ENCODE peak calls at places on chromosomes 6 and 20, in eight cellular contexts. One of them, this sample, is unnamed.

GRCh38 chr6:27863962-27864905 is 48.0 kb downstream of the OR2B2 start:
- DNase-seq in adrenal gland: peak
- DNase-seq in H1: no peak
- DNase-seq in GM20000: no peak
- DNase-seq in heart right ventricle: no peak
- DNase-seq in foreskin fibroblast: no peak
- DNase-seq in AG09309: no peak
- DNase-seq in esophagus squamous epithelium: no peak
- DNase-seq in this sample: peak

GRCh38 chr6:100549406-100550167 is 84.9 kb upstream of the SIM1 start:
- DNase-seq in adrenal gland: no peak
- DNase-seq in H1: no peak
- DNase-seq in GM20000: no peak
- DNase-seq in heart right ventricle: no peak
- DNase-seq in foreskin fibroblast: peak
- DNase-seq in AG09309: peak
- DNase-seq in esophagus squamous epithelium: no peak
- DNase-seq in this sample: no peak

GRCh38 chr20:46575794-46576495 is 25.5 kb upstream of the OCSTAMP start:
- DNase-seq in adrenal gland: no peak
- DNase-seq in H1: no peak
- DNase-seq in GM20000: no peak
- DNase-seq in heart right ventricle: no peak
- DNase-seq in foreskin fibroblast: no peak
- DNase-seq in AG09309: no peak
- DNase-seq in esophagus squamous epithelium: no peak
- DNase-seq in this sample: peak

GRCh38 chr6:53067307-53067706 is 2.1 kb downstream of the FBXO9 start:
- DNase-seq in adrenal gland: no peak
- DNase-seq in H1: no peak
- DNase-seq in GM20000: no peak
- DNase-seq in heart right ventricle: no peak
- DNase-seq in foreskin fibroblast: no peak
- DNase-seq in AG09309: no peak
- DNase-seq in esophagus squamous epithelium: no peak
- DNase-seq in this sample: no peak

GRCh38 chr20:15163632-15164031 is 826.2 kb upstream of the FLRT3 start:
- DNase-seq in adrenal gland: no peak
- DNase-seq in H1: no peak
- DNase-seq in GM20000: no peak
- DNase-seq in heart right ventricle: no peak
- DNase-seq in foreskin fibroblast: no peak
- DNase-seq in AG09309: no peak
- DNase-seq in esophagus squamous epithelium: no peak
- DNase-seq in this sample: no peak

GRCh38 chr20:43492101-43492500 is 15.4 kb upstream of the L3MBTL1 start:
- DNase-seq in adrenal gland: no peak
- DNase-seq in H1: no peak
- DNase-seq in GM20000: peak
- DNase-seq in heart right ventricle: no peak
- DNase-seq in foreskin fibroblast: no peak
- DNase-seq in AG09309: no peak
- DNase-seq in esophagus squamous epithelium: no peak
- DNase-seq in this sample: no peak

GRCh38 chr20:53215166-53215565 is 243.0 kb downstream of the TSHZ2 start:
- DNase-seq in adrenal gland: no peak
- DNase-seq in H1: no peak
- DNase-seq in GM20000: no peak
- DNase-seq in heart right ventricle: no peak
- DNase-seq in foreskin fibroblast: no peak
- DNase-seq in AG09309: no peak
- DNase-seq in esophagus squamous epithelium: no peak
- DNase-seq in this sample: no peak

GRCh38 chr20:50152394-50153152 is 950 bp downstream of the PEDS1 start:
- DNase-seq in adrenal gland: no peak
- DNase-seq in H1: no peak
- DNase-seq in GM20000: peak
- DNase-seq in heart right ventricle: no peak
- DNase-seq in foreskin fibroblast: no peak
- DNase-seq in AG09309: no peak
- DNase-seq in esophagus squamous epithelium: no peak
- DNase-seq in this sample: no peak

GRCh38 chr6:445571-446417 is 54.2 kb downstream of the IRF4 start:
- DNase-seq in adrenal gland: no peak
- DNase-seq in H1: no peak
- DNase-seq in GM20000: no peak
- DNase-seq in heart right ventricle: no peak
- DNase-seq in foreskin fibroblast: no peak
- DNase-seq in AG09309: no peak
- DNase-seq in esophagus squamous epithelium: no peak
- DNase-seq in this sample: no peak

GRCh38 chr6:38180586-38180985 is 361.1 kb downstream of the ZFAND3 start:
- DNase-seq in adrenal gland: no peak
- DNase-seq in H1: no peak
- DNase-seq in GM20000: no peak
- DNase-seq in heart right ventricle: no peak
- DNase-seq in foreskin fibroblast: no peak
- DNase-seq in AG09309: no peak
- DNase-seq in esophagus squamous epithelium: no peak
- DNase-seq in this sample: no peak

GRCh38 chr6:16275230-16275574 is 36.8 kb downstream of the GMPR start:
- DNase-seq in adrenal gland: no peak
- DNase-seq in H1: no peak
- DNase-seq in GM20000: no peak
- DNase-seq in heart right ventricle: no peak
- DNase-seq in foreskin fibroblast: no peak
- DNase-seq in AG09309: no peak
- DNase-seq in esophagus squamous epithelium: no peak
- DNase-seq in this sample: no peak

DNA sequence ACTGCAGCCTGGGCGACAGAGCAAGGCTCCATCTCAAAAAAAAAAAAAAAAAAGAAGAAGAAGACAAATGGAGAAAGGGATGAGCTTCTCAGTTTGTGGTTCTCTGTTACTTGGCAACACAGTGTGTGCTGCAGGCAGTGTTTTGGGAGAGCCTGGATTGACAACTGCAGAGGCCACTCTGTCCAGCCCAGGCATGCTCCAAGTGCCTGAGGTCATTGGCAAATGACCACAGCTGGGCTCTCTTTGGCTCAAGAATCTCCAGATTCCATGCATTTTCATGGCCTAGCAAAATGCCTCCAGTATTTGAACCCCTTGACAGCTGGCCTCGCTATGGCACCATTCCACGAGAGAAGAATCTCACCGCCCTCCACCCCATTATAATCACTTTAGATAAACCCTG is 126.2 kb downstream of the ANKRD60 start:
- DNase-seq in adrenal gland: no peak
- DNase-seq in H1: no peak
- DNase-seq in GM20000: no peak
- DNase-seq in heart right ventricle: no peak
- DNase-seq in foreskin fibroblast: no peak
- DNase-seq in AG09309: no peak
- DNase-seq in esophagus squamous epithelium: no peak
- DNase-seq in this sample: no peak
- TF ChIP-seq CTCF in adrenal gland: no peak
- TF ChIP-seq CTCF in H1: no peak
- TF ChIP-seq CTCF in GM20000: no peak
- TF ChIP-seq CTCF in heart right ventricle: no peak
- TF ChIP-seq CTCF in foreskin fibroblast: no peak
- TF ChIP-seq CTCF in AG09309: no peak
- TF ChIP-seq CTCF in esophagus squamous epithelium: no peak
- TF ChIP-seq CTCF in this sample: no peak

DNA sequence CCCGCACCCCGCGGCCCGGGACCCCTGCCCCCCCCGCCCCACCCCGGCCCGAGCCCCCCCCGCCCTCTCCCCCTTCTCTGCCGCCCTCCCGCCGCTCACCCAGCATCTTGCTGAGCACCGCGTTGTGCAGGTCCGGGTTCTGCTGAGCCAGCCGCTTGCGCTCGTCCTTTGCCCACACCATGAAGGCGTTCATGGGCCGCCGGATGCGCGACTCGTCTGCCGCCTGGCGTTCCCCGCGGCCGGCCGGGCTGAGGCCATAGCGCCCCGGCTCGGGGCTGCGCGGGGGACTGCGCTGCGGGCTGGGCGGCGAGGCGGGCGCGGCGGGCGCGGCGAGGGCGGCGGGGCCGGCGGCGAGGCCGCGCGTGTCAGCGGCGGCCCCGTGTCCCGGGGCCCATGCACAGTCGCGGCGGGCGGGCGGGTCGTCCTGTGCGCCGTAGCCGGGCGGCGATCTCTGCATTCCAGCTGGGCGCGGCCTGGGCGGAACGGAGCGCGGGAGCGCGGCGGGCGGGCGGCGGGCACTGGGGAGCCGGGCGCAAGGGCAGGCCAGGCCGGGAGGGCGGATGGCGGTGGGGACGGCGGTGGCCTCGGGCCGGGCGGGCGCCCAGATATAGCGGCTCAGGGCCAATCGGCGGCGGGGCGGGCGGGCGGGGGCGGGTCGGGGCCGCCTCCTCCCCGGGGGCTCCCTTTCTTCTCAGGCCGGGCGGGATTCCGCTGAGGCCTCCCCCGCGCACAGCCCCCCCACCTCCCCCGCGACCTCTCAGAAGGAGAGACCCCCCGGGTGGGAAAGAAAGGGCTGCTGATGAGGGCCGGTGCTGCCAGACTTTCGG is at the start of gene SOX18:
- DNase-seq in adrenal gland: no peak
- DNase-seq in H1: no peak
- DNase-seq in GM20000: peak
- DNase-seq in heart right ventricle: peak
- DNase-seq in foreskin fibroblast: no peak
- DNase-seq in AG09309: no peak
- DNase-seq in esophagus squamous epithelium: no peak
- DNase-seq in this sample: peak
- TF ChIP-seq CTCF in adrenal gland: no peak
- TF ChIP-seq CTCF in H1: no peak
- TF ChIP-seq CTCF in GM20000: no peak
- TF ChIP-seq CTCF in heart right ventricle: no peak
- TF ChIP-seq CTCF in foreskin fibroblast: no peak
- TF ChIP-seq CTCF in AG09309: peak
- TF ChIP-seq CTCF in esophagus squamous epithelium: no peak
- TF ChIP-seq CTCF in this sample: no peak

GRCh38 chr20:51378171-51378928 is 164.2 kb downstream of the NFATC2 start:
- DNase-seq in adrenal gland: no peak
- DNase-seq in H1: no peak
- DNase-seq in GM20000: no peak
- DNase-seq in heart right ventricle: no peak
- DNase-seq in foreskin fibroblast: no peak
- DNase-seq in AG09309: no peak
- DNase-seq in esophagus squamous epithelium: no peak
- DNase-seq in this sample: peak
- TF ChIP-seq CTCF in adrenal gland: no peak
- TF ChIP-seq CTCF in H1: peak
- TF ChIP-seq CTCF in GM20000: no peak
- TF ChIP-seq CTCF in heart right ventricle: no peak
- TF ChIP-seq CTCF in foreskin fibroblast: no peak
- TF ChIP-seq CTCF in AG09309: no peak
- TF ChIP-seq CTCF in esophagus squamous epithelium: no peak
- TF ChIP-seq CTCF in this sample: peak

DNA sequence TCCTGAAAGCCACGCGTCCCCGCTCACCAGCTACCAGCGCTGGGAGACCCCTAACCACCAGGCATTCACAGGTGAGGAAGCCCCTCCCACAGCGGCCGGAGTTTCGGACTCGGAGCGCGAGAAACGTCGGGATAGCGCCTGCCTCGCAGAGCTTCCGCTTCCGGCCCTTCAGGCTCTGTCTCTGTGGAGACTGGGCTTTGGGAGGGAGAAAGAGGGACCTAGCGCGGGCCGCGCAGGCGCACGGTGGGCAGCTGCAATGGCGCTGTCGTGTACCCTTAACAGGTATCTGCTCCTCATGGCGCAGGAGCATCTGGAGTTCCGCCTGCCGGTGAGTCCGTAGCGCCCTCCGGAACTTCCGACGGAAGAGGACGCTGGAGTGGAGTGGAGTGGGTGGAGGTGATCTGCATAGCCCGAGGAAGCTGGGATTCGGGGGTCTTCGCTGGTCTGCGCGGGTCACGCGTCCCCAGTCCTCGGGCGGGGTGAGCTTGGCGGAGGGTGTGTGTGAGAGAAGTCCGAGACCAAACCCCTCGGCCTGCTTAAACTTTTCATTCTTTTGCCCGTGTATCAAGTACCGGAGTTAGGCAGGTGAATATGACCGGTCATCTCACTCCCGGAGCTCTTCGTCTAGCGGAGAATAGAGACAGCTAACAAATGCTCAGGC is at the start of gene TRMT11:
- DNase-seq in adrenal gland: peak
- DNase-seq in H1: peak
- DNase-seq in GM20000: peak
- DNase-seq in heart right ventricle: peak
- DNase-seq in foreskin fibroblast: peak
- DNase-seq in AG09309: no peak
- DNase-seq in esophagus squamous epithelium: peak
- DNase-seq in this sample: peak
- TF ChIP-seq CTCF in adrenal gland: no peak
- TF ChIP-seq CTCF in H1: peak
- TF ChIP-seq CTCF in GM20000: no peak
- TF ChIP-seq CTCF in heart right ventricle: no peak
- TF ChIP-seq CTCF in foreskin fibroblast: no peak
- TF ChIP-seq CTCF in AG09309: peak
- TF ChIP-seq CTCF in esophagus squamous epithelium: no peak
- TF ChIP-seq CTCF in this sample: no peak

This sample was measured in activated CD8-positive, alpha-beta T cell treated with anti-CD3 and anti-CD28 coated beads for 36 hours.